ENCODE peak calls at places on chromosomes 7 and 10, in six cellular contexts. L, P, W, I, Y and U are unnamed samples.

GRCh38 chr10:110268442-110268841 is 36.3 kb downstream of the SMNDC1 start:
- DNase-seq in I (no peak), Y (no peak), L (no peak), P (no peak), W (no peak), U (no peak)

GRCh38 chr7:139330333-139331030 is 10.7 kb upstream of the FMC1 start:
- DNase-seq in W (no peak), I (no peak), P (no peak), Y (no peak), L (no peak), U (no peak)

GRCh38 chr10:60905580-60905979 is 38.4 kb downstream of the RHOBTB1 start:
- DNase-seq in W (no peak), Y (no peak), L (no peak), I (no peak), P (no peak), U (no peak)

GRCh38 chr7:105365541-105366534 is 22.9 kb downstream of the SRPK2 start:
- DNase-seq in Y (no peak), W (no peak), L (no peak), I (no peak), P (peak; percentile 42), U (no peak)

GRCh38 chr7:9488555-9488954 is 1055.1 kb downstream of the NXPH1 start:
- DNase-seq in P (no peak), W (no peak), L (no peak), Y (no peak), I (no peak), U (no peak)

GRCh38 chr7:51229620-51230323 is 86.8 kb downstream of the COBL start:
- DNase-seq in I (no peak), P (no peak), Y (no peak), W (no peak), L (no peak), U (no peak)

GRCh38 chr7:47044620-47045019 is 537.3 kb downstream of the TNS3 start:
- DNase-seq in P (no peak), L (no peak), I (no peak), Y (no peak), W (no peak), U (no peak)

GRCh38 chr10:42969909-42970308 is 107.0 kb upstream of the RET start:
- DNase-seq in W (no peak), I (no peak), L (no peak), P (no peak), Y (no peak), U (no peak)

GRCh38 chr7:137925754-137926153 is 76.1 kb downstream of the CREB3L2 start:
- DNase-seq in I (no peak), W (no peak), P (no peak), Y (no peak), L (no peak), U (no peak)

GRCh38 chr7:148932-149855 is 43.2 kb upstream of the FAM20C start:
- DNase-seq in W (peak; percentile 95), P (peak; percentile 96), L (peak; percentile 84), Y (peak; percentile 90), I (peak; percentile 51), U (peak; percentile 82)

GRCh38 chr10:8041284-8042031 is 13.0 kb upstream of the GATA3 start:
- DNase-seq in P (no peak), Y (no peak), L (no peak), I (no peak), W (no peak), U (no peak)

GRCh38 chr7:134378562-134378961 is 61.8 kb upstream of the SLC35B4 start:
- DNase-seq in P (peak; percentile 32), Y (no peak), W (no peak), L (no peak), I (no peak), U (no peak)

GRCh38 chr10:99534456-99534938 is 1.8 kb downstream of the NKX2-3 start:
- DNase-seq in L (no peak), P (no peak), W (no peak), Y (no peak), I (no peak), U (no peak)

GRCh38 chr10:96305019-96305418 is 785 bp downstream of the DNTT start:
- DNase-seq in P (no peak), I (no peak), L (no peak), Y (no peak), W (no peak), U (no peak)

GRCh38 chr10:31075434-31075833 is 43.8 kb upstream of the ZNF438 start:
- DNase-seq in P (no peak), W (no peak), I (no peak), L (no peak), Y (no peak), U (no peak)

GRCh38 chr7:133372337-133372736 is 119.5 kb downstream of the EXOC4 start:
- DNase-seq in L (no peak), W (no peak), P (no peak), Y (no peak), I (no peak), U (no peak)

GRCh38 chr7:107593025-107593410 is 13.0 kb downstream of the BCAP29 start:
- DNase-seq in P (no peak), Y (no peak), W (no peak), I (no peak), L (no peak), U (no peak)

GRCh38 chr7:98531717-98532116 is 85.4 kb upstream of the NPTX2 start:
- DNase-seq in L (no peak), P (no peak), W (no peak), I (no peak), Y (no peak), U (no peak)

GRCh38 chr10:34808789-34809745 is 6.0 kb downstream of the PARD3 start:
- DNase-seq in P (no peak), L (no peak), W (no peak), I (no peak), Y (no peak), U (no peak)

GRCh38 chr7:139089118-139089517 is 20.4 kb downstream of the ZC3HAV1 start:
- DNase-seq in Y (no peak), P (no peak), I (no peak), W (no peak), L (no peak), U (no peak)

GRCh38 chr10:58743466-58744115 is 230.9 kb downstream of the BICC1 start:
- DNase-seq in P (no peak), Y (no peak), L (no peak), W (no peak), I (no peak), U (no peak)

GRCh38 chr7:77330169-77330882 is 85.8 kb downstream of the GSAP start:
- DNase-seq in Y (no peak), W (no peak), L (peak; percentile 86), I (no peak), P (no peak), U (no peak)

GRCh38 chr10:607545-608196 is 81.8 kb downstream of the DIP2C start:
- DNase-seq in P (no peak), W (no peak), Y (no peak), L (no peak), I (no peak), U (no peak)

GRCh38 chr10:112896273-112896672 is 53.8 kb upstream of the TCF7L2 start:
- DNase-seq in L (no peak), P (no peak), I (peak; percentile 79), Y (no peak), W (no peak), U (no peak)

GRCh38 chr10:78938695-78939672 is 129.8 kb upstream of the ZMIZ1 start:
- DNase-seq in Y (no peak), P (no peak), W (no peak), I (no peak), L (no peak), U (no peak)

GRCh38 chr7:133668296-133669060 is 415.6 kb downstream of the EXOC4 start:
- DNase-seq in P (no peak), Y (no peak), W (no peak), L (no peak), I (no peak), U (no peak)

GRCh38 chr10:35268791-35269257 is 67.5 kb upstream of the CCNY start:
- DNase-seq in L (no peak), I (no peak), W (no peak), Y (no peak), P (peak; percentile 27), U (no peak)

GRCh38 chr10:87771871-87772500 is 46.0 kb downstream of the ATAD1 start:
- DNase-seq in W (no peak), Y (no peak), I (peak; percentile 19), L (no peak), P (no peak), U (no peak)

GRCh38 chr10:104334965-104335650 is 3.2 kb downstream of the ITPRIP start:
- DNase-seq in W (no peak), Y (no peak), I (no peak), L (no peak), P (no peak), U (no peak)

GRCh38 chr10:74991435-74991834 is 120.0 kb upstream of the SAMD8 start:
- DNase-seq in L (no peak), P (peak; percentile 66), I (peak; percentile 60), Y (no peak), W (no peak), U (no peak)

GRCh38 chr7:20310963-20311742 is 19.5 kb upstream of the ITGB8 start:
- DNase-seq in W (no peak), L (peak; percentile 61), P (peak; percentile 75), Y (no peak), I (peak; percentile 25), U (no peak)

GRCh38 chr7:6409091-6409490 is 38.7 kb downstream of the DAGLB start:
- DNase-seq in I (no peak), L (no peak), P (no peak), W (no peak), Y (no peak), U (no peak)
- TF ChIP-seq POLR2A in I (no peak), L (peak; percentile 8), P (no peak), W (no peak), Y (no peak), U (no peak)

GRCh38 chr10:130927157-130927556 is 384.4 kb downstream of the TCERG1L start:
- DNase-seq in Y (no peak), L (peak; percentile 1), W (no peak), I (no peak), P (no peak), U (no peak)

GRCh38 chr10:130930821-130931220 is 380.7 kb downstream of the TCERG1L start:
- DNase-seq in W (no peak), Y (no peak), I (no peak), L (no peak), P (no peak), U (no peak)

GRCh38 chr10:130932326-130933007 is 379.1 kb downstream of the TCERG1L start:
- DNase-seq in W (no peak), L (no peak), I (no peak), Y (no peak), P (no peak), U (no peak)

GRCh38 chr10:130928306-130928705 is 383.2 kb downstream of the TCERG1L start:
- DNase-seq in Y (no peak), W (no peak), P (no peak), I (no peak), L (no peak), U (no peak)

GRCh38 chr10:130929422-130930325 is 381.8 kb downstream of the TCERG1L start:
- DNase-seq in I (no peak), L (no peak), P (no peak), W (no peak), Y (no peak), U (no peak)
- TF ChIP-seq TAF1 in I (no peak), L (no peak), P (no peak), W (no peak), Y (no peak), U (no peak)

GRCh38 chr10:71860243-71861029 is 9.4 kb upstream of the PSAP start:
- DNase-seq in L (no peak), Y (peak; percentile 73), P (peak; percentile 98), W (peak; percentile 39), I (peak; percentile 85), U (no peak)
- TF ChIP-seq POLR2A in L (no peak), Y (no peak), P (peak; percentile 74), W (peak; percentile 29), I (no peak), U (no peak)

GRCh38 chr7:135914346-135914745 is 62.8 kb downstream of the MTPN start:
- DNase-seq in P (no peak), I (no peak), L (no peak), W (no peak), Y (no peak), U (no peak)
- TF ChIP-seq TAF1 in P (no peak), I (no peak), L (no peak), W (no peak), Y (no peak), U (no peak)